ENCODE peak calls at places on chromosomes 5 and 9, in five cellular contexts. J is CD4-positive, CD25-positive, alpha-beta regulatory T cell; C is left ventricle myocardium inferior; D is fibroblast of lung; H is CD4-positive, alpha-beta memory T cell. M is an unnamed sample.

GRCh38 chr9:133960568-133961129 is 31.5 kb downstream of the VAV2 start:
- DNase-seq in C (no peak), J (no peak), H (no peak), D (no peak), M (no peak)

GRCh38 chr9:131405429-131405828 is 11.5 kb downstream of the PRRC2B start:
- DNase-seq in J (no peak), D (peak), C (peak), H (no peak), M (no peak)

GRCh38 chr5:3265936-3266335 is 329.7 kb upstream of the IRX1 start:
- DNase-seq in D (no peak), C (no peak), H (no peak), J (no peak), M (no peak)

GRCh38 chr9:17031546-17031945 is 103.3 kb upstream of the CNTLN start:
- DNase-seq in J (no peak), H (no peak), D (no peak), C (no peak), M (no peak)

GRCh38 chr9:106309925-106310324 is 553.0 kb upstream of the ZNF462 start:
- DNase-seq in J (no peak), D (no peak), H (no peak), C (no peak), M (no peak)

GRCh38 chr5:158492850-158493249 is 606.9 kb downstream of the EBF1 start:
- DNase-seq in C (no peak), J (no peak), D (peak), H (no peak), M (no peak)

GRCh38 chr5:172443441-172444109 is 10.8 kb downstream of the SH3PXD2B start:
- DNase-seq in H (no peak), C (peak), D (peak), J (no peak), M (peak)

GRCh38 chr9:17131494-17131893 is 3.3 kb upstream of the CNTLN start:
- DNase-seq in J (no peak), H (no peak), C (no peak), D (no peak), M (no peak)

GRCh38 chr9:36823466-36823865 is 210.6 kb downstream of the PAX5 start:
- DNase-seq in D (no peak), C (no peak), J (no peak), H (no peak), M (no peak)

GRCh38 chr5:135719428-135720063 is 114.9 kb upstream of the SLC25A48 start:
- DNase-seq in D (no peak), J (no peak), C (no peak), H (no peak), M (no peak)

GRCh38 chr9:38311382-38312270 is 80.9 kb upstream of the ALDH1B1 start:
- DNase-seq in H (no peak), D (peak), J (no peak), C (no peak), M (no peak)

GRCh38 chr5:145965804-145966203 is 29.4 kb downstream of the SH3RF2 start:
- DNase-seq in D (no peak), C (no peak), J (no peak), H (no peak), M (no peak)

GRCh38 chr5:73278693-73279092 is 105.7 kb downstream of the TMEM174 start:
- DNase-seq in D (no peak), C (no peak), J (no peak), H (no peak), M (no peak)

GRCh38 chr9:5879419-5880181 is 11.1 kb upstream of the MLANA start:
- DNase-seq in H (no peak), C (no peak), J (no peak), D (peak), M (peak)

GRCh38 chr5:57199866-57200265 is 26.0 kb downstream of the GPBP1 start:
- DNase-seq in D (no peak), C (no peak), J (no peak), H (no peak), M (no peak)

GRCh38 chr9:96169488-96169887 is 132.5 kb downstream of the HSD17B3 start:
- DNase-seq in D (peak), C (no peak), H (no peak), J (no peak), M (no peak)

GRCh38 chr5:32170303-32171170 is 3.6 kb downstream of the GOLPH3 start:
- DNase-seq in C (no peak), J (no peak), H (no peak), D (peak), M (no peak)

GRCh38 chr5:139494832-139495231 is 12.3 kb upstream of the STING1 start:
- DNase-seq in J (no peak), D (peak), C (no peak), H (no peak), M (no peak)

GRCh38 chr9:16133556-16134227 is 580.8 kb downstream of the CCDC171 start:
- DNase-seq in C (peak), D (peak), J (no peak), H (no peak), M (no peak)

DNA sequence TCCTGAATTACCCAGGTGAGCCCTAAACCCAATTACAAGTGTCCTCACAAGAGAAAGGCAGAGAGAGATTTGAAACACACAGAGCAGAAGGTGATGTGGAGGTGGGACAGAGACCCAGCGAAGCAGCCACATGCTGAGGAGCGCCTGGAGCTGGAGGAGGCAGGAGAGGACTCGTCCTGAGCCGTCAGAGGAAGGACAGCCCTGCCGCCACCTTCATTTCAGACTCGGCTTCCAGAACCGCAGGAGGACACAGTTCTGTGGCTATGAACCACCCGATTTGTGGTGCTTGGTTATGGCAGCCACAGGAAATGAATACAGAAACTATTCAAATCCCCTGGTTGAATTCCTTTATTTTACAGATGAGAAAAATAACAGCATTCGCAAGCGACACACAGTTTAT is 16.4 kb upstream of the FBP1 start:
- DNase-seq in C (no peak), D (no peak), J (no peak), H (no peak), M (no peak)
- H3K27ac ChIP-seq in C (no peak), D (no peak), J (no peak), H (no peak), M (no peak)

DNA sequence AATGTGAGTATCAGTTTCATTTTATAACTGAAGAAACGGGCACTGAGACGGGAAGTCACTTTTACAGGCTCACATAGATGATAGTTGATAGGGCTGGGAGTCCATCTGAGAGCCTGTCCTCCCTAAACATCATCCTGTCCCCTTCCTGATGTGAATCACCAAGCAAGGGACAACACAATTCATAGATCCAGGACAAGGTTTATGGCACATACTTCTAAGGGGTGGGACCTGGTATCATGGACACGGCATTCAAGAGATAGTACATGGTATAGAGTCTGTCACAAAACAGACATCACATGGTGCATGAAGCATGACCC is 20.6 kb downstream of the GSN start:
- DNase-seq in J (no peak), C (no peak), H (no peak), D (no peak), M (peak)
- H3K4me3 ChIP-seq in J (no peak), C (peak), H (no peak), D (no peak), M (no peak)

GRCh38 chr5:151757233-151758140 is 944 bp downstream of the ATOX1 start:
- DNase-seq in J (no peak), H (no peak), C (no peak), D (no peak), M (no peak)
- H3K27ac ChIP-seq in J (peak), H (peak), C (peak), D (peak), M (peak)

GRCh38 chr5:80963966-80964481 is 3.9 kb downstream of the RASGRF2 start:
- DNase-seq in C (no peak), J (no peak), D (peak), H (no peak), M (no peak)

GRCh38 chr5:80964491-80964890 is 4.3 kb downstream of the RASGRF2 start:
- DNase-seq in C (no peak), J (no peak), D (peak), H (no peak), M (no peak)

GRCh38 chr5:80963521-80963895 is 3.3 kb downstream of the RASGRF2 start:
- DNase-seq in J (no peak), C (no peak), H (no peak), D (peak), M (no peak)

GRCh38 chr5:80962630-80963520 is 2.7 kb downstream of the RASGRF2 start:
- DNase-seq in H (no peak), C (no peak), D (no peak), J (no peak), M (no peak)

GRCh38 chr5:80964919-80965318 is 4.8 kb downstream of the RASGRF2 start:
- DNase-seq in J (no peak), H (no peak), C (no peak), D (peak), M (no peak)
- H3K4me3 ChIP-seq in J (peak), H (no peak), C (peak), D (peak), M (no peak)

GRCh38 chr5:132294728-132295504 is 722 bp downstream of the SLC22A4 start:
- DNase-seq in H (peak), C (peak), J (no peak), D (peak), M (peak)
- H3K27ac ChIP-seq in H (no peak), C (peak), J (no peak), D (peak), M (peak)

DNA sequence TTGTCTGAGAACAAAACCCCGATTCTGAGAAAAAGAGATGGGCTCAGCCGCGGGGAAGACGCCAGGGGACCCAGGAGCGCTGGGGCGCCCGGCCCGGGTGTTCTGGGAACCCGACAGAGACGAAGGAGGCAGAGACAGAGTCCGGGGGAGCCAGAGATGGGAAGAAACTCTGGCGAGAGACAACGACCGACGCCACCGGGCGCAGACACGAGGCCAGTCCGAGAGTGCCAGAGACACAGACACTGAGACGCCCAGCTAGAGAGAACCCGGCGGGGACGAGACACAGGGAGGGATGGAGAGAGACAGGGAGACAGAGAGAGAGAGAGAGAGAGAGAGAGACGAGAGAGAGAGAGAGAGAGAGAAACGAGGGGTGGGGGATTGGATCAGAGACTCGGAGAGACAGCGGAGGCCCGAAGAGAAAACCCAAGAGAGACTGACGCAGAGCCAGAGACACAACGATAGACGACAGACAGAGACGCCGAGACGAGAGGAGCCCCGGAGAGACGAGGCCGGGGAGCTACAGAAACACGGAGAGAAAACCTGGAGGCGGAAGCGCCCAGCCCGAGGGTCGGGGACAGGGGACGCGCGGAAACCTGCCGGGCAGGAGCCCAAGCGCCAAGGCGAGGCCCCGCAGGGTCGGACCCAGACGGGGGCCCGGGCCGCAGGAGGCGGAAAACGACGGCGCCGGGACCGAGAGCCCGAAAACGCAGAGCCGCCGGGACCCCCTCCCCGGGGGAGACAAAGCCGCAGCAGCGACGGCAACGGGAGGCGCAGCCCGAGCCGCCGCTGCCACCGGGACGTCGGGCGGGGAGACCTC is 3.3 kb downstream of the NR5A1 start:
- DNase-seq in H (no peak), D (no peak), J (no peak), C (no peak), M (no peak)
- H3K4me3 ChIP-seq in H (no peak), D (no peak), J (no peak), C (peak), M (peak)

GRCh38 chr5:59593608-59594007 is 299.9 kb downstream of the PDE4D start:
- DNase-seq in J (no peak), C (no peak), D (no peak), H (no peak), M (no peak)
- H3K27ac ChIP-seq in J (no peak), C (no peak), D (no peak), H (no peak), M (no peak)

GRCh38 chr5:76114192-76114795 is 31.1 kb downstream of the SV2C start:
- DNase-seq in J (no peak), D (no peak), C (no peak), H (no peak), M (no peak)
- H3K4me3 ChIP-seq in J (no peak), D (no peak), C (peak), H (no peak), M (no peak)